ENCODE peak calls at places on chromosomes 4 and X, in seven cellular contexts. V is AG09309; Z is Karpas-422; D is astrocyte of the cerebellum; T is CD4-positive, alpha-beta memory T cell; P is SJSA1; O is GM23248. N is an unnamed sample.

GRCh38 chrX:54452920-54453319 is 12.7 kb downstream of the TSR2 start:
- DNase-seq in V (no peak), Z (peak), D (no peak), T (no peak), P (no peak), O (peak), N (no peak)

GRCh38 chrX:78548012-78548411 is 111.1 kb downstream of the RTL3 start:
- DNase-seq in V (no peak), Z (no peak), D (no peak), T (no peak), P (peak), O (peak), N (no peak)

GRCh38 chr4:102268355-102268754 is 76.9 kb downstream of the SLC39A8 start:
- DNase-seq in V (no peak), Z (no peak), D (no peak), T (no peak), P (no peak), O (no peak), N (no peak)

GRCh38 chrX:6067600-6067999 is 161.1 kb downstream of the NLGN4X start:
- DNase-seq in V (no peak), Z (no peak), D (no peak), T (no peak), P (no peak), O (no peak), N (no peak)

GRCh38 chrX:42824541-42824940 is 46.6 kb upstream of the PPP1R2C start:
- DNase-seq in V (no peak), Z (no peak), D (no peak), T (no peak), P (no peak), O (no peak), N (no peak)

GRCh38 chrX:131595120-131595519 is 51.2 kb downstream of the OR13H1 start:
- DNase-seq in V (no peak), Z (no peak), D (no peak), T (no peak), P (no peak), O (no peak), N (no peak)

GRCh38 chrX:135112096-135112729 is 8.1 kb downstream of the ETDB start:
- DNase-seq in V (peak), Z (peak), D (peak), T (peak), P (peak), O (peak), N (no peak)

GRCh38 chr4:189117426-189117825 is 823.2 kb upstream of the FRG1 start:
- DNase-seq in V (no peak), Z (peak), D (no peak), T (no peak), P (no peak), O (peak), N (no peak)

GRCh38 chr4:181569553-181569952 is 673.6 kb upstream of the TENM3 start:
- DNase-seq in V (peak), Z (peak), D (peak), T (no peak), P (peak), O (peak), N (no peak)

GRCh38 chr4:45803994-45804393 is 319.9 kb downstream of the GABRG1 start:
- DNase-seq in V (no peak), Z (no peak), D (no peak), T (no peak), P (no peak), O (no peak), N (no peak)

GRCh38 chr4:54543088-54543795 is 114.5 kb upstream of the KIT start:
- DNase-seq in V (peak), Z (no peak), D (peak), T (no peak), P (no peak), O (peak), N (no peak)

GRCh38 chrX:100944601-100945000 is 15.9 kb upstream of the XKRX start:
- DNase-seq in V (no peak), Z (no peak), D (peak), T (no peak), P (no peak), O (no peak), N (no peak)

GRCh38 chr4:146165840-146166239 is 9.7 kb upstream of the LSM6 start:
- DNase-seq in V (peak), Z (no peak), D (peak), T (no peak), P (peak), O (peak), N (no peak)

GRCh38 chr4:186939226-186939625 is 215.6 kb upstream of the FAT1 start:
- DNase-seq in V (no peak), Z (no peak), D (no peak), T (no peak), P (no peak), O (no peak), N (no peak)

GRCh38 chr4:110183058-110183457 is 15.4 kb downstream of the ELOVL6 start:
- DNase-seq in V (no peak), Z (no peak), D (no peak), T (no peak), P (no peak), O (no peak), N (no peak)

GRCh38 chr4:87720094-87720691 is 70.1 kb downstream of the DMP1 start:
- DNase-seq in V (no peak), Z (no peak), D (no peak), T (no peak), P (no peak), O (no peak), N (no peak)

GRCh38 chr4:6925357-6925836 is 15.8 kb downstream of the TBC1D14 start:
- DNase-seq in V (no peak), Z (no peak), D (no peak), T (no peak), P (no peak), O (no peak), N (no peak)

GRCh38 chr4:16893141-16893571 is 5.3 kb downstream of the LDB2 start:
- DNase-seq in V (no peak), Z (no peak), D (no peak), T (no peak), P (peak), O (peak), N (no peak)

GRCh38 chr4:159946983-159947645 is 844.2 kb downstream of the RAPGEF2 start:
- DNase-seq in V (peak), Z (peak), D (peak), T (no peak), P (peak), O (peak), N (peak)

GRCh38 chrX:23854945-23855344 is 52.8 kb downstream of the APOO start:
- DNase-seq in V (no peak), Z (no peak), D (no peak), T (no peak), P (no peak), O (peak), N (no peak)

GRCh38 chr4:40350627-40351227 is 15.6 kb downstream of the CHRNA9 start:
- DNase-seq in V (no peak), Z (peak), D (no peak), T (no peak), P (no peak), O (no peak), N (no peak)

GRCh38 chr4:15805583-15806517 is 27.7 kb downstream of the CD38 start:
- DNase-seq in V (peak), Z (peak), D (peak), T (peak), P (peak), O (peak), N (peak)

GRCh38 chrX:103362504-103362903 is 6.2 kb downstream of the TCEAL9 start:
- DNase-seq in V (no peak), Z (no peak), D (no peak), T (no peak), P (peak), O (peak), N (no peak)

GRCh38 chrX:9188117-9188516 is 154.2 kb upstream of the FAM9B start:
- DNase-seq in V (no peak), Z (no peak), D (no peak), T (no peak), P (no peak), O (no peak), N (no peak)

GRCh38 chrX:1427756-1428155 is 25.0 kb downstream of the ASMTL start:
- DNase-seq in V (no peak), Z (no peak), D (no peak), T (no peak), P (no peak), O (no peak), N (no peak)

GRCh38 chr4:122285285-122285684 is 93.5 kb upstream of the ADAD1 start:
- DNase-seq in V (no peak), Z (no peak), D (no peak), T (no peak), P (no peak), O (peak), N (no peak)

GRCh38 chrX:32572644-32573043 is 638.7 kb downstream of the DMD start:
- DNase-seq in V (no peak), Z (no peak), D (no peak), T (no peak), P (no peak), O (no peak), N (no peak)

GRCh38 chr4:154018659-154019058 is 229.8 kb upstream of the SFRP2 start:
- DNase-seq in V (no peak), Z (peak), D (no peak), T (no peak), P (no peak), O (no peak), N (no peak)

GRCh38 chrX:31036895-31037294 is 34.9 kb downstream of the FTHL17 start:
- DNase-seq in V (peak), Z (peak), D (peak), T (no peak), P (peak), O (peak), N (peak)

GRCh38 chr4:137283737-137284136 is 248.6 kb downstream of the PCDH18 start:
- DNase-seq in V (no peak), Z (no peak), D (no peak), T (no peak), P (no peak), O (peak), N (no peak)

GRCh38 chrX:56813318-56813837 is 84.3 kb downstream of the NBDY start:
- DNase-seq in V (peak), Z (no peak), D (no peak), T (peak), P (no peak), O (peak), N (peak)

GRCh38 chr4:176534566-176534965 is 214.8 kb downstream of the SPCS3 start:
- DNase-seq in V (peak), Z (no peak), D (peak), T (no peak), P (no peak), O (peak), N (peak)

GRCh38 chr4:28555851-28556250 is 1695.2 kb downstream of the STIM2 start:
- DNase-seq in V (no peak), Z (no peak), D (no peak), T (no peak), P (no peak), O (peak), N (no peak)

GRCh38 chr4:186190456-186191265 is 706 bp upstream of the CYP4V2 start:
- DNase-seq in V (no peak), Z (peak), D (no peak), T (peak), P (no peak), O (peak), N (no peak)

GRCh38 chrX:74451450-74452198 is 30.3 kb downstream of the SLC16A2 start:
- DNase-seq in V (no peak), Z (no peak), D (no peak), T (no peak), P (no peak), O (no peak), N (no peak)
- H3K4me3 ChIP-seq in V (no peak), Z (no peak), D (no peak), T (no peak), P (no peak), O (peak), N (no peak)

GRCh38 chrX:149830192-149830873 is 48.6 kb downstream of the MAGEA9 start:
- DNase-seq in V (peak), Z (no peak), D (no peak), T (peak), P (peak), O (peak), N (no peak)
- H3K4me3 ChIP-seq in V (no peak), Z (no peak), D (peak), T (no peak), P (peak), O (peak), N (peak)

DNA sequence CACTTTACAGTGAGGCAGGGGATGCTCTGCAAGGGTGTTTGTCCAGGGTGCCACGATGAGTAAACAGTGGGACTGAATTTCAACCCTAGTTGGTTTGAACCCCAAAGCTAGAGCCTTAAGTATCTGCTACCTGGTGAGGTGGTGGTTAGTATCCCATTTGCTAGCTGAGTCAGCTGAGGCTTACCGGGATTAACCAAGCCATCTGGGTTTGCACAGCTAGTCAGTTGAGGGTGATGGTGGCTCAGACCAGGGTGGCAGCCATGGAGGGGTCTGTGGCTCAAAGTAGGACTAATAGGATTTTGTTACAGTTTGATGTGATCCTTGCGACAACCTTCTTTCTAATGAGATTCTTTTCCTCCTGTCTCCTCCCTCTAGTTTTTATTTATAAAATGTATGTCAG is 1.9 kb downstream of the EVC start:
- DNase-seq in V (no peak), Z (no peak), D (no peak), T (no peak), P (no peak), O (peak), N (no peak)
- H3K4me3 ChIP-seq in V (peak), Z (no peak), D (peak), T (no peak), P (no peak), O (peak), N (peak)

DNA sequence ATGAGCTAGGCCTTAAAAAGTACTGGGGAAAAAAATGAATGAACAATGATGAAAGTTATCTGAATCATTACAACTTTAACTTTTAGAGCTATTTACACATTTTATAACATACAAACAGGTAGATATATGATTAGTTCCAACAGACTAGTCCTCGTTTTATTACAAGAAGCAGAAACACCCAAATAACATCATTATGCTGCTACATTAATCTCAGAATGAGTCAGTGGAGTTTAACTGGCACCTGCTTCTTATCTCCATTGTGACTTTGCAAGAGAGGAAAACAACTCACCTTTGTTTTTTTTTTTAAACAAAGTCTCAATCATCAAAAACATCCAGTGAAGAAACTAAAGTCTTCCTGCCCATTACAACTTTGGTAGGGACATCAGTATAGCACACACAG is 15.2 kb downstream of the ATP8A1 start:
- DNase-seq in V (no peak), Z (no peak), D (no peak), T (no peak), P (no peak), O (no peak), N (no peak)
- H3K4me3 ChIP-seq in V (no peak), Z (no peak), D (no peak), T (no peak), P (no peak), O (no peak), N (no peak)

DNA sequence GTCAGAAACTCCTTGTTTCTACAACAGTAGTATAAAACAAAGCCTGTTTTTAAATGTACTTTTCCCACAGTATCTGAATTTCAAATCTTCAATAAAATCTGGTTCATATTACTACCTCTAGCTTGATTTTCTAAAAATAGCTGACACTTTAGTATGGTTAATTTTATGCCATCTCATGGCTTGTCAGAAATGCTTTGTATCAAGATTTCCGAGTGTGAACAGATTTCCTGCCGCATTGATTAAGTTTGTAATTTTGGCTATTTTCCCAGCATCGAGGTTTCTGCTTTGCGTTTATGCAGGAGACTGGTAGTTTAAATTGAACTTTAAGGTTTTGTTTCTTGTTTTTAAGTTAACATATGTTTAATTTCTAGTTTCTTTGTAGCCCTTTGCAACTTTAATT is 44.2 kb downstream of the CLCN3 start:
- DNase-seq in V (no peak), Z (no peak), D (peak), T (no peak), P (no peak), O (peak), N (no peak)
- H3K4me3 ChIP-seq in V (no peak), Z (no peak), D (no peak), T (no peak), P (no peak), O (no peak), N (no peak)

GRCh38 chrX:153516055-153516454 is 1.4 kb upstream of the ATP2B3 start:
- DNase-seq in V (no peak), Z (no peak), D (no peak), T (no peak), P (no peak), O (no peak), N (no peak)

GRCh38 chrX:153517421-153517820 is at the start of gene ATP2B3:
- DNase-seq in V (no peak), Z (no peak), D (no peak), T (no peak), P (no peak), O (no peak), N (no peak)

GRCh38 chrX:153520286-153520917 is 3.0 kb downstream of the ATP2B3 start:
- DNase-seq in V (no peak), Z (no peak), D (no peak), T (no peak), P (no peak), O (no peak), N (no peak)

GRCh38 chrX:153519569-153520285 is 2.3 kb downstream of the ATP2B3 start:
- DNase-seq in V (no peak), Z (no peak), D (no peak), T (no peak), P (no peak), O (peak), N (no peak)

DNA sequence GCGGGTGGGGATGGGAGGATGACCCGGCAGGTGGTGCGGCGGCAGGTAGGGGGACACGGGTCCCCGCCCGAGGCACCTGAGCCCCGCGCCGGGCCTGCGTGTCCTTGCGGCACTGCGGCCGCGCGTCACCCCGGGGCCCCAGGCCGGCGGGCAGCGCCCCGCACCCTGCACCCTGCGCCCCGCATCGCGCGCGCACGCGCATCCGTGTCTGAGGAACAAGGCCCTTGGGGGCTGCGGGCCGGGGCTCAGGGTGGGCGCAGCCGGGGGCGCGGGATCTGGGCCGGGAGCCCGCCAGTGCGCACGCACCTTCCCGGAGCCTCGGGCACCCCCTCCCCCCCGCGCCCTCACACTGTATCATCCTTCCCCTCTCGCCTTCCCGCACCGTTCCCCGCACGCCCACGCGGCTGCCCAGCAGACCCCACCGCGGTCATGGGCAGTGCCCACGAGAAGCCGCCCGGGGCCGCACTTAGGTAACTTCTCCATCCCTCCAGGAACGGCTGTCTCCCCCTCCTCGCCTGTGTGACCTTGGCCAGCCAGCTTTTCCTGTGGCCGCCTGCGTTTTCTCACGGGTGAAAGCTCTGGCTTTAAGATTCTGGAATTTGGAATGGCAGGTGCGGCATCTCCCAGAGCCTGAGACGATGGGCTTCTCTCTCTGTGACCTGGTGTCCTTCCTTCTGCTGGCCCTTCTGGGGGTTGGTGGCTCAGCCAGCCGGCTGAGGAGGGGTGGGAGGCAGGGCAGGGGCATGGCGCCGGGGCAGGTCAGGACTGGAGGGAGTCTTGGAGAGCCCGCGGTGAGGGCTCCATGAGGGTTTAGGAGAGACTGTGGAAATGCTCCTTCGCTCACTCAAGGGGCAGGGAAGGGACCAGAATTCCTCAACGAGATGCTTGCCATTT is 746 bp downstream of the ATP2B3 start:
- DNase-seq in V (no peak), Z (no peak), D (no peak), T (no peak), P (no peak), O (no peak), N (no peak)
- H3K4me3 ChIP-seq in V (no peak), Z (no peak), D (no peak), T (no peak), P (no peak), O (no peak), N (no peak)

DNA sequence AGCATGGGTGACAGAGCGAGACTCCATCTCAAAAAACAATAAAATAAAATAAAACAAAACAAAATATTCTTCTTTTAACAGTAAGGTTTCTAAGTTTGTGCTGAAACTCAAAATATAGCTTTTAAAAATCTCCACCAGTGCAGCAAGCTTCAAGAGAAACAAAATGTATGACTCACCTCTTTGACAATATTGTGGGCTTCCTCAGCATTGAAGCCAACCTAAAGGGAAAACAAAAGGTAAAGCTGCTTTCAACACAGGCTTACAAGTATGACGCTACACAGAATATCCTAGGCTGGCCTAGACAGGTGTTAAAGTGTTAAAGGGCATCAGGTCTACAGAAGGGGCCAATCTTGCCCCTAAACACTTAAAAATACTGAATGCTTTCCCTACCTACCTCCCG is 1.2 kb downstream of the DYNLT3 start:
- DNase-seq in V (no peak), Z (no peak), D (peak), T (peak), P (peak), O (peak), N (no peak)
- H3K4me3 ChIP-seq in V (no peak), Z (peak), D (peak), T (no peak), P (no peak), O (peak), N (no peak)

DNA sequence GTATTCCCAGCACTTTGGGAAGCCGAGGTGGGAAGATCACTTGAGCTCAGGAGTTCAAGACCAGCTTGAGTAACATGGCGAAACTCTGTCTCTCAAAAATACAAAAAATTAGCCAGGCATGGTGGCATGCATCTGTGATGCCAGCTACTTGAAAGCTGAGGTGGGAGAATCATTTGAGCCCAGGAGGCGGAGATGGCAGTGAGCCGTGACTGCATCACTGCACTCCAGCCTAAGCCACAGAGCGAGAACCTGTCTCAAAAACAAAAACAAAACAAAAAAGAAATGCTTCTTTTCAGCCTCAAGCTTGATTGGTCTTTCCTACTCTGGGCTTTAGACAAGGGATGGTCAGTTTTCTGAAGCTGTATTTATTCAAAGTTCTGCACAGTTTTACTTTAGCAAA is 15.8 kb upstream of the DHRSX start:
- DNase-seq in V (no peak), Z (no peak), D (no peak), T (no peak), P (no peak), O (no peak), N (no peak)
- H3K4me3 ChIP-seq in V (no peak), Z (no peak), D (no peak), T (no peak), P (no peak), O (no peak), N (no peak)